ENCODE peak calls at places on chromosomes 16 and 17, in ten cellular contexts. One of them, this sample, is unnamed.

GRCh38 chr17:4007346-4008081 is 43.3 kb upstream of the ATP2A3 start:
- DNase-seq in RWPE1: no peak
- DNase-seq in iPS DF 6.9: no peak
- DNase-seq in WERI-Rb-1: no peak
- DNase-seq in CD8-positive, alpha-beta T cell: no peak
- DNase-seq in heart right ventricle: no peak
- DNase-seq in uterus: no peak
- DNase-seq in GM23248: no peak
- DNase-seq in cardiac muscle cell: peak; percentile 30
- DNase-seq in thoracic aorta: no peak
- DNase-seq in this sample: no peak

GRCh38 chr17:78144146-78144719 is 2.0 kb upstream of the C17orf99 start:
- DNase-seq in heart right ventricle: peak; percentile 90
- DNase-seq in WERI-Rb-1: no peak
- DNase-seq in cardiac muscle cell: peak; percentile 84
- DNase-seq in thoracic aorta: no peak
- DNase-seq in uterus: peak; percentile 84
- DNase-seq in iPS DF 6.9: no peak
- DNase-seq in GM23248: peak; percentile 41
- DNase-seq in RWPE1: no peak
- DNase-seq in CD8-positive, alpha-beta T cell: no peak
- DNase-seq in this sample: peak; percentile 74

GRCh38 chr17:58710948-58711552 is 18.6 kb downstream of the RAD51C start:
- DNase-seq in GM23248: peak; percentile 77
- DNase-seq in CD8-positive, alpha-beta T cell: peak; percentile 9
- DNase-seq in thoracic aorta: no peak
- DNase-seq in iPS DF 6.9: peak; percentile 22
- DNase-seq in uterus: no peak
- DNase-seq in WERI-Rb-1: peak; percentile 48
- DNase-seq in heart right ventricle: peak; percentile 21
- DNase-seq in RWPE1: peak; percentile 17
- DNase-seq in cardiac muscle cell: peak; percentile 70
- DNase-seq in this sample: no peak

GRCh38 chr16:70156207-70156978 is 17.2 kb upstream of the CLEC18C start:
- DNase-seq in thoracic aorta: no peak
- DNase-seq in uterus: no peak
- DNase-seq in WERI-Rb-1: no peak
- DNase-seq in RWPE1: no peak
- DNase-seq in iPS DF 6.9: no peak
- DNase-seq in GM23248: no peak
- DNase-seq in CD8-positive, alpha-beta T cell: no peak
- DNase-seq in heart right ventricle: no peak
- DNase-seq in cardiac muscle cell: no peak
- DNase-seq in this sample: no peak

GRCh38 chr16:71848622-71849021 is 2.8 kb downstream of the ATXN1L start:
- DNase-seq in CD8-positive, alpha-beta T cell: no peak
- DNase-seq in heart right ventricle: no peak
- DNase-seq in RWPE1: no peak
- DNase-seq in iPS DF 6.9: no peak
- DNase-seq in cardiac muscle cell: no peak
- DNase-seq in WERI-Rb-1: no peak
- DNase-seq in thoracic aorta: no peak
- DNase-seq in uterus: no peak
- DNase-seq in GM23248: no peak
- DNase-seq in this sample: no peak

GRCh38 chr17:78979780-78980623 is at the start of gene LGALS3BP:
- DNase-seq in WERI-Rb-1: no peak
- DNase-seq in cardiac muscle cell: peak; percentile 78
- DNase-seq in RWPE1: peak; percentile 93
- DNase-seq in CD8-positive, alpha-beta T cell: peak; percentile 6
- DNase-seq in uterus: peak; percentile 83
- DNase-seq in thoracic aorta: no peak
- DNase-seq in heart right ventricle: peak; percentile 82
- DNase-seq in GM23248: peak; percentile 39
- DNase-seq in iPS DF 6.9: no peak
- DNase-seq in this sample: peak; percentile 74

GRCh38 chr16:53022374-53022773 is 30.3 kb downstream of the CHD9NB start:
- DNase-seq in cardiac muscle cell: peak; percentile 76
- DNase-seq in heart right ventricle: peak; percentile 40
- DNase-seq in RWPE1: peak; percentile 70
- DNase-seq in CD8-positive, alpha-beta T cell: no peak
- DNase-seq in thoracic aorta: no peak
- DNase-seq in iPS DF 6.9: no peak
- DNase-seq in uterus: no peak
- DNase-seq in GM23248: peak; percentile 74
- DNase-seq in WERI-Rb-1: peak; percentile 51
- DNase-seq in this sample: no peak

GRCh38 chr17:72378414-72379395 is 257.9 kb downstream of the SOX9 start:
- DNase-seq in uterus: no peak
- DNase-seq in RWPE1: no peak
- DNase-seq in WERI-Rb-1: no peak
- DNase-seq in iPS DF 6.9: no peak
- DNase-seq in thoracic aorta: no peak
- DNase-seq in CD8-positive, alpha-beta T cell: no peak
- DNase-seq in heart right ventricle: no peak
- DNase-seq in cardiac muscle cell: no peak
- DNase-seq in GM23248: no peak
- DNase-seq in this sample: no peak

DNA sequence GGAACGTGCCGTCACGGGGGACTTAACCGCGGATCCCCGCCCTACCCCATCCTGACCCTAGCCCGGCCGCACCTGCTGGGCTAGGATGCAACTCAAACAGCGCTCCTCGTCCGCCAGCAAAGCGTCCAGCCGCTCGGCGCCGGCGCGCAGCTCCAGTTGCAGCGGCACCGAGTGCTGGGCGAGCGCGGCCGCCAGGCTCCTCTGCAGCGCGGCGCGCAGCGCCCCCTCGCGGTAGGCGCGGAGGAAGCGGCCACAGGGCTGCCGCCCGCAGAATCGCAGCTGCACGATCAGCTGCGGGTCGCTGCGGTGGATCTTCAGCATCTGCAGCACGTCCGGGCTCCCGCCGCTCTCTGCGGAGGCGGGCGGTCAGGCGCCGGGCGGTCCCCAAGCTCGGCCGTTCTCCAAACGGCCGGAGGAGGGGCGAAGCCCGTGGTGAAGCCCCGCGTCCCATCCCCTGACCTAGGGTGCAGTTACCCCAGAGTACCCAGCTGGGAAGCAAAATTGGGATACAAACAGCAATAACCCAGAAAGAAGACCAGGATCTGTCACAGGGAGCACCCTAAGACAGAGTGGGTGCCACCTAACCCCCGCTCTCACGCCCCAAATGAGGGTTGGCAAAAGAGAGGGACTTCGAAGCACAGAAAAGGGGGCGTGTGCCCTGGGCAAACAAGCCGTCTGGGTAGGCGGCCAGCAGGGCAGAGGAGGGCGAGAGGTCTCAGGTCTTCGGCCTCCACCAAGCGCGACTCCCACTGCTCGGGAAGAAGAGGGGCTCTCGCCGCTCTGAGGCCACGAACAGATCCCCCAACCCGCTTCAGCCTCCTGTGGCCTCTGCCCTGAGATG is 4.2 kb downstream of the TRADD start:
- DNase-seq in thoracic aorta: no peak
- DNase-seq in uterus: peak; percentile 78
- DNase-seq in RWPE1: peak; percentile 74
- DNase-seq in WERI-Rb-1: peak; percentile 65
- DNase-seq in iPS DF 6.9: no peak
- DNase-seq in CD8-positive, alpha-beta T cell: peak; percentile 71
- DNase-seq in heart right ventricle: peak; percentile 66
- DNase-seq in GM23248: peak; percentile 90
- DNase-seq in cardiac muscle cell: peak; percentile 90
- DNase-seq in this sample: peak; percentile 68
- H3K27ac ChIP-seq in thoracic aorta: no peak overlapping the region
- H3K27ac ChIP-seq in uterus: no peak overlapping the region
- H3K27ac ChIP-seq in RWPE1: no peak overlapping the region
- H3K27ac ChIP-seq in WERI-Rb-1: no peak overlapping the region
- H3K27ac ChIP-seq in iPS DF 6.9: no peak overlapping the region
- H3K27ac ChIP-seq in CD8-positive, alpha-beta T cell: no peak overlapping the region
- H3K27ac ChIP-seq in heart right ventricle: no peak overlapping the region
- H3K27ac ChIP-seq in GM23248: no peak overlapping the region
- H3K27ac ChIP-seq in cardiac muscle cell: no peak overlapping the region
- H3K27ac ChIP-seq in this sample: peak overlapping the region; percentile 59

DNA sequence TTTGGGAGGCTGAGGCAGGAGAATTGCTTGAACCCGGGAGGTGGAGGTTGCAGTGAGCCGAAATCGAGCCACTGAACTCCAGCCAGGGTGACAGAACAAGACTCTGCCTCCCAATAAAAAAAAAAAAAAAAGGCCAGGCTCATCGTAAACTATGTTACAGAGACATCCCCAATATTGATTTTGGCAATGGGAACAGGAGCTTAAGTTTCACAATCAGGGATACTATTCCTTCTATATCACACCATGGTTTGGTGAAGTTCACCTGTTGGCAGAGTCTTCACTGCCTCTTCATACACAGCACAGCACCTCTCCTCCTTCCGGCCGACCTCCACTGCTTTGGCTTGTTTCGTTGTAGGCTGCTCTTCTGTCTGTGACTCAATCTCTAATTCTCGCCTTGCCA is 21.2 kb downstream of the UTP6 start:
- DNase-seq in cardiac muscle cell: no peak
- DNase-seq in thoracic aorta: no peak
- DNase-seq in iPS DF 6.9: no peak
- DNase-seq in heart right ventricle: no peak
- DNase-seq in WERI-Rb-1: no peak
- DNase-seq in GM23248: no peak
- DNase-seq in uterus: no peak
- DNase-seq in RWPE1: no peak
- DNase-seq in CD8-positive, alpha-beta T cell: no peak
- DNase-seq in this sample: no peak
- H3K27ac ChIP-seq in cardiac muscle cell: no peak overlapping the region
- H3K27ac ChIP-seq in thoracic aorta: peak overlapping the region; percentile 86
- H3K27ac ChIP-seq in iPS DF 6.9: no peak overlapping the region
- H3K27ac ChIP-seq in heart right ventricle: no peak overlapping the region
- H3K27ac ChIP-seq in WERI-Rb-1: no peak overlapping the region
- H3K27ac ChIP-seq in GM23248: no peak overlapping the region
- H3K27ac ChIP-seq in uterus: no peak overlapping the region
- H3K27ac ChIP-seq in RWPE1: no peak overlapping the region
- H3K27ac ChIP-seq in CD8-positive, alpha-beta T cell: no peak overlapping the region
- H3K27ac ChIP-seq in this sample: no peak overlapping the region

DNA sequence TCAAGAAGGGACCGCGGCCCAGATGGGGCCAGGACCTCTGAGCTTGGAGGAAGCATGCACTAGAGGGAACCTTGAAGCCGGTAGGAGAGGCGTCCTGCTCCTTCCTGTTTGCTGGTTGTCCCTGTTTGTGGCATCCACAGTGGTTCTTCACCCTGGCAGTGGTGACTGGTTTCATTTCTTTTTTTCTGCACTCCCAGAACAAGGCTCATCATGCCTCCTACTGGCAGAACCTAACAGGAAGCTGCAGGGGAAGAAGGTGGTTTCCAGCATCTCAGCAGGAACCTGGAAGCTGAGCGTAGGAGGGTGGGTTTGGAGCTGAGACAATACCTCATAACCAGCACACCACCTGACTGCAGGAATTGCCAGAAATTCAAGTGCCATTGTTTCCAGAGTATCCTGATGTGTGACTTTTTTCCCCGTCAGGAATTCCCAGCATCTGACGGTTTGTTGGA is 5.8 kb downstream of the TMEM231 start:
- DNase-seq in heart right ventricle: peak; percentile 82
- DNase-seq in uterus: no peak
- DNase-seq in cardiac muscle cell: no peak
- DNase-seq in CD8-positive, alpha-beta T cell: no peak
- DNase-seq in WERI-Rb-1: peak; percentile 41
- DNase-seq in thoracic aorta: no peak
- DNase-seq in RWPE1: no peak
- DNase-seq in iPS DF 6.9: no peak
- DNase-seq in GM23248: peak; percentile 49
- DNase-seq in this sample: peak; percentile 39
- H3K27ac ChIP-seq in heart right ventricle: peak overlapping the region; percentile 79
- H3K27ac ChIP-seq in uterus: no peak overlapping the region
- H3K27ac ChIP-seq in cardiac muscle cell: no peak overlapping the region
- H3K27ac ChIP-seq in CD8-positive, alpha-beta T cell: no peak overlapping the region
- H3K27ac ChIP-seq in WERI-Rb-1: no peak overlapping the region
- H3K27ac ChIP-seq in thoracic aorta: no peak overlapping the region
- H3K27ac ChIP-seq in RWPE1: no peak overlapping the region
- H3K27ac ChIP-seq in iPS DF 6.9: no peak overlapping the region
- H3K27ac ChIP-seq in GM23248: no peak overlapping the region
- H3K27ac ChIP-seq in this sample: peak overlapping the region; percentile 64

GRCh38 chr17:81526662-81527571 is 1.3 kb upstream of the FSCN2 start:
- DNase-seq in RWPE1: no peak
- DNase-seq in uterus: no peak
- DNase-seq in heart right ventricle: no peak
- DNase-seq in GM23248: no peak
- DNase-seq in CD8-positive, alpha-beta T cell: no peak
- DNase-seq in WERI-Rb-1: no peak
- DNase-seq in cardiac muscle cell: no peak
- DNase-seq in thoracic aorta: no peak
- DNase-seq in iPS DF 6.9: no peak
- DNase-seq in this sample: no peak

GRCh38 chr17:81529437-81529803 is 1.2 kb downstream of the FSCN2 start:
- DNase-seq in uterus: no peak
- DNase-seq in WERI-Rb-1: no peak
- DNase-seq in RWPE1: no peak
- DNase-seq in heart right ventricle: no peak
- DNase-seq in iPS DF 6.9: no peak
- DNase-seq in GM23248: no peak
- DNase-seq in thoracic aorta: no peak
- DNase-seq in CD8-positive, alpha-beta T cell: no peak
- DNase-seq in cardiac muscle cell: no peak
- DNase-seq in this sample: no peak

GRCh38 chr17:81528384-81528650 is 140 bp downstream of the FSCN2 start:
- DNase-seq in RWPE1: no peak
- DNase-seq in iPS DF 6.9: no peak
- DNase-seq in heart right ventricle: no peak
- DNase-seq in thoracic aorta: no peak
- DNase-seq in uterus: no peak
- DNase-seq in cardiac muscle cell: no peak
- DNase-seq in WERI-Rb-1: no peak
- DNase-seq in CD8-positive, alpha-beta T cell: no peak
- DNase-seq in GM23248: no peak
- DNase-seq in this sample: no peak

GRCh38 chr17:81528651-81529436 is 667 bp downstream of the FSCN2 start:
- DNase-seq in heart right ventricle: no peak
- DNase-seq in uterus: no peak
- DNase-seq in GM23248: no peak
- DNase-seq in WERI-Rb-1: no peak
- DNase-seq in iPS DF 6.9: no peak
- DNase-seq in cardiac muscle cell: no peak
- DNase-seq in thoracic aorta: no peak
- DNase-seq in RWPE1: no peak
- DNase-seq in CD8-positive, alpha-beta T cell: no peak
- DNase-seq in this sample: no peak

DNA sequence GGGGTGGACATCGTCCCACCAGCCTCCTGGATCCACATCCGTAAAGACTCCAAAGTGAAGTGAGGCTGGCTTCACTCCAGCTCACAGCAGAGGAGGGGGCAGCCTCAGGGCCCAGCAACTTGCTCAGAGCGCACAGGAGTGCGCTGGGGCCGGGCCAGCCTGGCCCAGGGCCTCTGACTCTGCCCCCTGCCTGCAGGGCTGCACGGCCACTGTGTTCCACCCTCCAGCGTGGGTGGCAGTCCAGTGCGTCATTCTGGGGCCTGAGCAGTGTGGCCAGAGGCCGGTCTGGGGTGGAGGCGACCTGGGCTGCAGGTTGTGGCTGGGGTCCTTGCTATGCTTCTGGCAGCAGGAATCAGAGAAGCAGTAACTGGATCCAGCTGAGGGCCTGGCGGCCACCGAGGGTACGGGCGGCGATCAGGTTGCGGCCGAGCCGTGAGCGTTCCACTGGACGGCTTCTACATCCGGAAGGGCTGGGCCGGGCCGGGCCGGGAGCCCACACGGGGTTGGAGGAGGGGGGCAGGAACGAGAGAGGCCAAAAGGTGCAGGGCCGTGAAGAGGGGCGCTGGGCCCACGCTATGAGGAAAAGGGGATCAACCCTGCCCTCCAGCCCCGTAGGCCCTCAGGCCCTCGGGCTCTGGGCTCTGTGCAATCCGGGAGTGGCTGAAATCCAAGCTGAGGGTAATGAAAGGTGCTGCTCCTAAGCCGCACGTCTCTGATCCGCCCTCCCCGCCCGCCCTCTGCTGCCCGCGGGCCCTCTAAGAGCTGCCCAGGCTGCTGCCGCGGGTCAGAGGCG is at the start of gene FSCN2:
- DNase-seq in thoracic aorta: no peak
- DNase-seq in iPS DF 6.9: no peak
- DNase-seq in GM23248: peak; percentile 80
- DNase-seq in RWPE1: no peak
- DNase-seq in uterus: no peak
- DNase-seq in cardiac muscle cell: no peak
- DNase-seq in WERI-Rb-1: peak; percentile 77
- DNase-seq in heart right ventricle: no peak
- DNase-seq in CD8-positive, alpha-beta T cell: no peak
- DNase-seq in this sample: no peak
- H3K27ac ChIP-seq in thoracic aorta: no peak within 1 kb of the TSS
- H3K27ac ChIP-seq in iPS DF 6.9: no peak within 1 kb of the TSS
- H3K27ac ChIP-seq in GM23248: no peak within 1 kb of the TSS
- H3K27ac ChIP-seq in RWPE1: no peak within 1 kb of the TSS
- H3K27ac ChIP-seq in uterus: no peak within 1 kb of the TSS
- H3K27ac ChIP-seq in cardiac muscle cell: no peak within 1 kb of the TSS
- H3K27ac ChIP-seq in WERI-Rb-1: peak within 1 kb of the TSS; percentile 40
- H3K27ac ChIP-seq in heart right ventricle: no peak within 1 kb of the TSS
- H3K27ac ChIP-seq in CD8-positive, alpha-beta T cell: no peak within 1 kb of the TSS
- H3K27ac ChIP-seq in this sample: no peak within 1 kb of the TSS